ENCODE peak calls at places on chromosomes 1 and 21, in eight cellular contexts. O is psoas muscle, Y is right lobe of liver, U is colonic mucosa, H is Panc1, A is thyroid gland, F is HCT116, S is left ventricle myocardium inferior. K is an unnamed sample. For H3K27me3, the result is how much of the 10 kb centered on the place peaks cover.

GRCh38 chr1:247357062-247357780 is 25.6 kb upstream of the ZNF496 start:
- DNase-seq in O (no peak), Y (no peak), U (no peak), H (no peak), A (peak), F (no peak), S (peak), K (no peak)

GRCh38 chr21:44506279-44507255 is 33.4 kb downstream of the KRTAP10-1 start:
- DNase-seq in O (no peak), Y (peak), U (no peak), H (no peak), A (no peak), F (no peak), S (no peak), K (no peak)

GRCh38 chr21:33290441-33290840 is 24.3 kb downstream of the IL10RB start:
- DNase-seq in O (no peak), Y (peak), U (peak), H (no peak), A (no peak), F (no peak), S (no peak), K (no peak)

GRCh38 chr1:11365744-11366387 is 92.9 kb downstream of the UBIAD1 start:
- DNase-seq in O (no peak), Y (no peak), U (no peak), H (no peak), A (no peak), F (no peak), S (no peak), K (no peak)

GRCh38 chr1:9651565-9652378 is at the start of gene PIK3CD:
- DNase-seq in O (peak), Y (peak), U (no peak), H (no peak), A (peak), F (no peak), S (peak), K (no peak)

GRCh38 chr1:159879136-159879535 is 16.7 kb upstream of the VSIG8 start:
- DNase-seq in O (no peak), Y (no peak), U (no peak), H (no peak), A (no peak), F (no peak), S (no peak), K (no peak)

GRCh38 chr21:33268736-33269441 is 2.7 kb downstream of the IL10RB start:
- DNase-seq in O (no peak), Y (peak), U (peak), H (no peak), A (peak), F (peak), S (no peak), K (peak)

GRCh38 chr1:199029855-199030254 is 391.0 kb downstream of the PTPRC start:
- DNase-seq in O (no peak), Y (no peak), U (no peak), H (no peak), A (no peak), F (no peak), S (no peak), K (no peak)

GRCh38 chr1:209554761-209555611 is 28.5 kb upstream of the CAMK1G start:
- DNase-seq in O (no peak), Y (no peak), U (no peak), H (no peak), A (no peak), F (no peak), S (no peak), K (no peak)

GRCh38 chr1:192735298-192735697 is 73.5 kb upstream of the RGS2 start:
- DNase-seq in O (no peak), Y (no peak), U (no peak), H (no peak), A (no peak), F (no peak), S (no peak), K (no peak)

GRCh38 chr1:166193057-166193456 is 26.3 kb upstream of the FAM78B start:
- DNase-seq in O (no peak), Y (no peak), U (no peak), H (no peak), A (no peak), F (no peak), S (no peak), K (no peak)

GRCh38 chr1:216849141-216849540 is 125.9 kb upstream of the ESRRG start:
- DNase-seq in O (no peak), Y (no peak), U (no peak), H (no peak), A (no peak), F (no peak), S (no peak), K (no peak)

GRCh38 chr1:109193653-109194590 is 19.8 kb upstream of the SARS1 start:
- DNase-seq in O (peak), Y (peak), U (peak), H (no peak), A (no peak), F (no peak), S (no peak), K (peak)

GRCh38 chr1:55816456-55816794 is 601.3 kb upstream of the USP24 start:
- DNase-seq in O (no peak), Y (no peak), U (no peak), H (no peak), A (no peak), F (no peak), S (no peak), K (no peak)

GRCh38 chr1:197092491-197093023 is 25.5 kb upstream of the F13B start:
- DNase-seq in O (no peak), Y (no peak), U (no peak), H (no peak), A (no peak), F (no peak), S (no peak), K (no peak)

GRCh38 chr1:227739636-227740035 is 4.4 kb downstream of the SNAP47 start:
- DNase-seq in O (no peak), Y (no peak), U (no peak), H (no peak), A (no peak), F (no peak), S (no peak), K (no peak)

GRCh38 chr1:119988316-119989067 is 81.0 kb downstream of the NOTCH2 start:
- DNase-seq in O (no peak), Y (no peak), U (no peak), H (no peak), A (no peak), F (no peak), S (no peak), K (no peak)

GRCh38 chr1:216805233-216805632 is 82.0 kb upstream of the ESRRG start:
- DNase-seq in O (no peak), Y (no peak), U (no peak), H (no peak), A (no peak), F (no peak), S (no peak), K (no peak)

GRCh38 chr1:207298666-207299065 is 22.8 kb upstream of the CD55 start:
- DNase-seq in O (no peak), Y (no peak), U (no peak), H (no peak), A (no peak), F (no peak), S (no peak), K (no peak)

GRCh38 chr21:44902268-44903053 is 18.2 kb downstream of the ITGB2 start:
- DNase-seq in O (peak), Y (peak), U (no peak), H (no peak), A (no peak), F (no peak), S (peak), K (no peak)

GRCh38 chr1:237976345-237976744 is 85.6 kb upstream of the ZP4 start:
- DNase-seq in O (no peak), Y (no peak), U (no peak), H (no peak), A (no peak), F (no peak), S (no peak), K (no peak)

GRCh38 chr1:72697410-72697809 is 415.1 kb upstream of the NEGR1 start:
- DNase-seq in O (no peak), Y (no peak), U (no peak), H (no peak), A (no peak), F (no peak), S (no peak), K (no peak)

GRCh38 chr1:165896277-165896676 is 68.9 kb downstream of the UCK2 start:
- DNase-seq in O (peak), Y (peak), U (no peak), H (no peak), A (no peak), F (no peak), S (no peak), K (no peak)

GRCh38 chr21:21028275-21028814 is 30.1 kb downstream of the NCAM2 start:
- DNase-seq in O (no peak), Y (no peak), U (no peak), H (no peak), A (no peak), F (no peak), S (no peak), K (no peak)

GRCh38 chr1:26403656-26404055 is 7.0 kb upstream of the LIN28A start:
- DNase-seq in O (no peak), Y (no peak), U (no peak), H (no peak), A (no peak), F (no peak), S (no peak), K (no peak)

GRCh38 chr1:119298687-119299086 is 69.9 kb upstream of the HAO2 start:
- DNase-seq in O (no peak), Y (no peak), U (no peak), H (no peak), A (no peak), F (no peak), S (no peak), K (no peak)

GRCh38 chr1:212976586-212976985 is 26.2 kb downstream of the VASH2 start:
- DNase-seq in O (no peak), Y (no peak), U (no peak), H (no peak), A (no peak), F (no peak), S (no peak), K (no peak)

GRCh38 chr21:20875741-20876140 is 122.5 kb upstream of the NCAM2 start:
- DNase-seq in O (no peak), Y (no peak), U (no peak), H (no peak), A (no peak), F (no peak), S (no peak), K (no peak)

GRCh38 chr1:242211254-242212022 is 212.5 kb upstream of the MAP1LC3C start:
- DNase-seq in O (no peak), Y (no peak), U (no peak), H (no peak), A (no peak), F (no peak), S (no peak), K (no peak)

GRCh38 chr1:56788588-56788987 is 30.6 kb downstream of the FYB2 start:
- DNase-seq in O (no peak), Y (peak), U (peak), H (no peak), A (peak), F (no peak), S (peak), K (peak)

GRCh38 chr1:51661081-51661518 is 44.2 kb downstream of the OSBPL9 start:
- DNase-seq in O (no peak), Y (no peak), U (no peak), H (peak), A (no peak), F (no peak), S (no peak), K (no peak)

GRCh38 chr1:110152133-110152785 is 2.0 kb downstream of the SLC6A17 start:
- DNase-seq in O (no peak), Y (no peak), U (no peak), H (no peak), A (no peak), F (no peak), S (no peak), K (no peak)

GRCh38 chr21:42414928-42415769 is 11.4 kb downstream of the UBASH3A start:
- DNase-seq in O (no peak), Y (no peak), U (no peak), H (no peak), A (no peak), F (peak), S (no peak), K (no peak)

GRCh38 chr1:38815903-38816627 is 43.5 kb downstream of the RRAGC start:
- DNase-seq in O (no peak), Y (no peak), U (no peak), H (no peak), A (no peak), F (no peak), S (no peak), K (no peak)

GRCh38 chr1:27830621-27831424 is at the start of gene PPP1R8:
- DNase-seq in O (peak), Y (peak), U (peak), H (peak), A (peak), F (peak), S (peak), K (peak)

GRCh38 chr1:234907585-234908457 is 220.8 kb downstream of the TOMM20 start:
- DNase-seq in O (no peak), Y (no peak), U (no peak), H (no peak), A (no peak), F (no peak), S (no peak), K (no peak)

GRCh38 chr21:45891388-45892155 is 90.0 kb upstream of the COL6A1 start:
- DNase-seq in O (peak), Y (peak), U (no peak), H (no peak), A (no peak), F (no peak), S (no peak), K (no peak)

GRCh38 chr1:176820292-176821056 is 344.0 kb downstream of the ASTN1 start:
- DNase-seq in O (no peak), Y (no peak), U (no peak), H (no peak), A (no peak), F (no peak), S (no peak), K (no peak)

GRCh38 chr21:28633803-28634572 is 358.7 kb downstream of the LTN1 start:
- DNase-seq in O (peak), Y (no peak), U (no peak), H (no peak), A (no peak), F (no peak), S (peak), K (no peak)

GRCh38 chr1:156090138-156090821 is 8.0 kb upstream of the MEX3A start:
- DNase-seq in O (no peak), Y (no peak), U (no peak), H (no peak), A (no peak), F (no peak), S (no peak), K (no peak)

GRCh38 chr1:240338837-240339236 is 247.2 kb downstream of the FMN2 start:
- DNase-seq in O (no peak), Y (no peak), U (no peak), H (no peak), A (no peak), F (no peak), S (no peak), K (no peak)

GRCh38 chr1:240344918-240345317 is 253.2 kb downstream of the FMN2 start:
- DNase-seq in O (no peak), Y (no peak), U (no peak), H (no peak), A (no peak), F (no peak), S (no peak), K (no peak)

GRCh38 chr1:240341365-240342250 is 249.9 kb downstream of the FMN2 start:
- DNase-seq in O (no peak), Y (no peak), U (peak), H (no peak), A (no peak), F (no peak), S (no peak), K (no peak)

GRCh38 chr1:240342251-240342625 is 250.6 kb downstream of the FMN2 start:
- DNase-seq in O (no peak), Y (no peak), U (no peak), H (no peak), A (no peak), F (no peak), S (no peak), K (no peak)

GRCh38 chr1:240343966-240344365 is 252.3 kb downstream of the FMN2 start:
- DNase-seq in O (no peak), Y (no peak), U (no peak), H (no peak), A (no peak), F (no peak), S (no peak), K (no peak)
- H3K27me3 ChIP-seq in O (under half), Y (under half), U (under half), H (under half), A (under half), F (under half), S (under half), K (under half)

GRCh38 chr1:115838805-115839705 is 1.9 kb downstream of the NHLH2 start:
- DNase-seq in O (peak), Y (peak), U (peak), H (no peak), A (peak), F (no peak), S (no peak), K (no peak)

GRCh38 chr1:115838426-115838804 is 2.5 kb downstream of the NHLH2 start:
- DNase-seq in O (no peak), Y (no peak), U (no peak), H (no peak), A (no peak), F (no peak), S (no peak), K (no peak)

GRCh38 chr1:115837762-115838421 is 3.0 kb downstream of the NHLH2 start:
- DNase-seq in O (no peak), Y (peak), U (no peak), H (no peak), A (peak), F (no peak), S (no peak), K (no peak)

GRCh38 chr1:115839706-115840095 is 1.2 kb downstream of the NHLH2 start:
- DNase-seq in O (no peak), Y (no peak), U (no peak), H (no peak), A (no peak), F (no peak), S (no peak), K (no peak)

GRCh38 chr1:115837386-115837761 is 3.6 kb downstream of the NHLH2 start:
- DNase-seq in O (no peak), Y (no peak), U (no peak), H (no peak), A (no peak), F (no peak), S (no peak), K (no peak)
- H3K27me3 ChIP-seq in O (under half), Y (under half), U (half or more), H (under half), A (under half), F (under half), S (half or more), K (under half)

GRCh38 chr21:38569733-38570132 is 71.5 kb upstream of the ERG start:
- DNase-seq in O (no peak), Y (no peak), U (no peak), H (no peak), A (no peak), F (no peak), S (no peak), K (no peak)

GRCh38 chr21:38562182-38562581 is 63.9 kb upstream of the ERG start:
- DNase-seq in O (no peak), Y (no peak), U (no peak), H (no peak), A (no peak), F (no peak), S (no peak), K (no peak)

DNA sequence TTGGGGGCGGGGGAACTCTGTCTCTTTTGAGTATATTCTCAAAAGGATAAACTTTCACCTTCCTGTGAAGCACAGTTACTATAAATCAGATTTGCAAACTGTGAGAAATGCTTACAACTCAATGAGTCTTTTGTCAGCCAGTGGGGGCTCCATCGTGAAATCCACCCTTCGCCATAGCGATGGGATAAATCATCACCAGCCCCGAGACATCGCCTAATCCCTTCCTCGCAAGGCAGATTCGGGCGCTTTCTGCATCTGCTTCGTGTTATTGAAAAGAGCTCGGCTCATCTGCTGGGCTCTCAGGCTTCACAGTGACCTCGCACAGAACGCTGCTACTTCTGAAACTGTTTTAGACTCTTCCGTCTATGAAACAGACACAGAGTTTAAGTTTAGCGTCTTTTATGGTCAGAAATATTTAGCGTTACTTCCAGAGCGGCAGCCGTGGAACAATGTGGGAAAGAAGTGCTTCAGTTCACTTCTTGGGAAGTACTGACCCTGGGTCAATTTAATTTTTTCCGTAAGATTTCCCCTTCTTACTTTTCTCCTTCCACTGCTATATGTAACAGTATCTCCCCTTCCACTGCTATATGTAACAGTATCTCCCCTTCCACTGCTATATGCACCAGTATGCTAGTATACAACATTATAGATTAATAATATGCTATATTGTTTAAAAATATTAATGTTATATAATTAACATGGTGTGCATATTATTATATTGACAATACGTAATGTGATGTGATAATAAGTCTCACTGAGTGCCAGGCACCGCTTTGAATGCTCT is 69.5 kb upstream of the ERG start:
- DNase-seq in O (no peak), Y (no peak), U (no peak), H (no peak), A (no peak), F (no peak), S (no peak), K (peak)
- H3K27me3 ChIP-seq in O (under half), Y (under half), U (under half), H (under half), A (under half), F (under half), S (half or more), K (under half)

DNA sequence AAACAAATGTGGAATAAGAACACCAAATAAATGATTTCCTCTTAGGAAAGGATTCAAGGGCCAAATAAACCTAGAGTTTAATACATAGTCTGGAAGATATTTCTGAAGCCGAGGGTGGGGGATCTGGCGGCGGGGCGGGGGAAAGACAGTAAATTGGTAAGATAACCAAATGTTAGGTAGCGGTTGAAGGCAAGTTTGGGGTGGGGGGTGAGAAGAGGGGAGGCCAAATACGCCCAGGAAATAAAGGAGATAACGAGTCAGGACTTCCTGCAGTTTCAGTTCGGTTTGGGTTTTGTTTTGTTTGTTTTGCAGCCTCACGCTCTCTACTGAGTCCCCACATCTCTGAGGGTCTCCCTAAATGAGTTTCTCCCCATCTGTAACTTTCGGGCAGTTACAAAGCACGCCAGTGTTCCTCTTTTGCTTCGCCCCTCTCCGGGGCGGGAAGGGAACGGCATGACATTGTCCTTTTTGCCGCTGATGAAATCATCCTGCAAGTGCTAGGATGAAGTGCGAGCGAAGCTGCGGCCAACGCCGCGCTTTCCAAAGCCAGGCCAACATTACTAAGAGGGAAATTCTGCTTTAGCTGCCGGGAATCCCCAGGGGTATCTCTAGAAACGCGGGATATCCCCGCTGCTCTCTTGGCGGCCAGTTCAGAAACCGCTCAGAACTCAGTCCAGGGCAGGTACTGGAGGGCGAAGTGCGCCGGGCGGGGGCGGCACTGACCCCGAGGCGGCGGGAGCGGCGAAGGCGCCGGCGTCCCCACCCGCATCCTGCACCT is 811 bp downstream of the NIBAN1 start:
- DNase-seq in O (peak), Y (peak), U (peak), H (no peak), A (peak), F (no peak), S (peak), K (peak)
- H3K27me3 ChIP-seq in O (under half), Y (under half), U (under half), H (under half), A (under half), F (under half), S (under half), K (under half)